ENCODE peak calls at places on chromosomes 4 and X, in six cellular contexts. V is IMR-90, K is mesenchymal stem cell, I is H9, U is H1, T is trophoblast cell. F is an unnamed sample.

GRCh38 chr4:127113852-127114362 is 518.9 kb upstream of the INTU start:
- DNase-seq in V (no peak), K (no peak), I (no peak), U (no peak), T (no peak), F (no peak)

GRCh38 chr4:35493977-35494376 is 750.3 kb downstream of the ARAP2 start:
- DNase-seq in V (no peak), K (no peak), I (no peak), U (no peak), T (no peak), F (no peak)

GRCh38 chrX:82466994-82467393 is 1041.1 kb upstream of the POU3F4 start:
- DNase-seq in V (no peak), K (no peak), I (no peak), U (no peak), T (no peak), F (no peak)

GRCh38 chr4:38128478-38129451 is 168.6 kb downstream of the PTTG2 start:
- DNase-seq in V (peak; percentile 89), K (no peak), I (peak; percentile 74), U (peak; percentile 58), T (no peak), F (no peak)

GRCh38 chr4:80831383-80832361 is 198.8 kb upstream of the BMP3 start:
- DNase-seq in V (peak; percentile 38), K (no peak), I (no peak), U (no peak), T (peak; percentile 27), F (no peak)

GRCh38 chrX:15769300-15769954 is 20.9 kb upstream of the ZRSR2 start:
- DNase-seq in V (peak; percentile 22), K (peak; percentile 51), I (peak; percentile 72), U (no peak), T (no peak), F (no peak)

GRCh38 chr4:165714650-165715049 is 158.4 kb upstream of the TLL1 start:
- DNase-seq in V (no peak), K (no peak), I (no peak), U (no peak), T (no peak), F (no peak)

GRCh38 chrX:114162068-114162735 is 421.7 kb upstream of the HTR2C start:
- DNase-seq in V (no peak), K (no peak), I (peak; percentile 88), U (peak; percentile 69), T (no peak), F (no peak)

GRCh38 chr4:110586137-110586850 is 36.6 kb downstream of the PITX2 start:
- DNase-seq in V (peak; percentile 69), K (peak; percentile 69), I (no peak), U (no peak), T (peak; percentile 30), F (no peak)

GRCh38 chr4:5198586-5198985 is 147.3 kb downstream of the STK32B start:
- DNase-seq in V (no peak), K (no peak), I (no peak), U (no peak), T (no peak), F (no peak)

GRCh38 chrX:9180623-9181022 is 146.7 kb upstream of the FAM9B start:
- DNase-seq in V (no peak), K (no peak), I (peak; percentile 65), U (no peak), T (no peak), F (no peak)

GRCh38 chr4:184282251-184282713 is 64.6 kb upstream of the ENPP6 start:
- DNase-seq in V (no peak), K (no peak), I (no peak), U (no peak), T (no peak), F (no peak)

GRCh38 chrX:31124536-31124935 is 52.7 kb upstream of the FTHL17 start:
- DNase-seq in V (no peak), K (no peak), I (no peak), U (no peak), T (peak; percentile 13), F (no peak)

GRCh38 chr4:7295201-7295916 is 103.0 kb downstream of the SORCS2 start:
- DNase-seq in V (no peak), K (no peak), I (no peak), U (no peak), T (no peak), F (no peak)

GRCh38 chr4:114273246-114273645 is 293.8 kb upstream of the ARSJ start:
- DNase-seq in V (no peak), K (no peak), I (no peak), U (no peak), T (no peak), F (no peak)

GRCh38 chr4:19532120-19532848 is 719.4 kb upstream of the SLIT2 start:
- DNase-seq in V (peak; percentile 38), K (no peak), I (no peak), U (no peak), T (no peak), F (peak; percentile 12)

GRCh38 chr4:126051709-126052424 is 737.1 kb downstream of the FAT4 start:
- DNase-seq in V (peak; percentile 84), K (peak; percentile 69), I (no peak), U (no peak), T (peak; percentile 60), F (no peak)

GRCh38 chr4:82801910-82802521 is 3.4 kb upstream of the SCD5 start:
- DNase-seq in V (peak; percentile 51), K (peak; percentile 33), I (no peak), U (no peak), T (peak; percentile 40), F (no peak)

GRCh38 chr4:37966044-37966443 is 5.8 kb downstream of the PTTG2 start:
- DNase-seq in V (no peak), K (no peak), I (no peak), U (no peak), T (no peak), F (no peak)

GRCh38 chr4:26937567-26937966 is 76.9 kb downstream of the STIM2 start:
- DNase-seq in V (no peak), K (no peak), I (no peak), U (no peak), T (no peak), F (no peak)

GRCh38 chr4:51866835-51867234 is 23.9 kb downstream of the DCUN1D4 start:
- DNase-seq in V (no peak), K (no peak), I (no peak), U (no peak), T (no peak), F (no peak)

GRCh38 chr4:100736651-100737450 is 219.0 kb upstream of the EMCN start:
- DNase-seq in V (peak; percentile 65), K (peak; percentile 37), I (no peak), U (no peak), T (no peak), F (peak; percentile 9)

GRCh38 chrX:49070988-49071387 is 2.8 kb downstream of the PRAF2 start:
- DNase-seq in V (no peak), K (no peak), I (no peak), U (no peak), T (no peak), F (no peak)

GRCh38 chrX:39855748-39856129 is 242.0 kb downstream of the BCOR start:
- DNase-seq in V (peak; percentile 43), K (peak; percentile 53), I (peak; percentile 76), U (no peak), T (no peak), F (no peak)
- H3K9ac ChIP-seq in V (no peak overlapping the region), K (no peak overlapping the region), I (no peak overlapping the region), U (no peak overlapping the region), T (no peak overlapping the region), F (no peak overlapping the region)

GRCh38 chr4:89312066-89312465 is 4.5 kb upstream of the GPRIN3 start:
- DNase-seq in V (no peak), K (no peak), I (no peak), U (no peak), T (no peak), F (no peak)

GRCh38 chr4:89314291-89314690 is 6.7 kb upstream of the GPRIN3 start:
- DNase-seq in V (no peak), K (no peak), I (no peak), U (no peak), T (no peak), F (no peak)

GRCh38 chr4:89307446-89308160 is at the start of gene GPRIN3:
- DNase-seq in V (no peak), K (peak; percentile 50), I (peak; percentile 79), U (peak; percentile 81), T (no peak), F (peak; percentile 55)

GRCh38 chr4:89308161-89308500 is 531 bp upstream of the GPRIN3 start:
- DNase-seq in V (no peak), K (no peak), I (no peak), U (no peak), T (no peak), F (no peak)

GRCh38 chr4:89311433-89311832 is 3.8 kb upstream of the GPRIN3 start:
- DNase-seq in V (no peak), K (no peak), I (no peak), U (no peak), T (no peak), F (no peak)
- H3K18ac ChIP-seq in V (no peak overlapping the region), K (no peak overlapping the region), I (no peak overlapping the region), U (no peak overlapping the region), T (no peak overlapping the region), F (no peak overlapping the region)

GRCh38 chrX:100424012-100424411 is 13.9 kb upstream of the PCDH19 start:
- DNase-seq in V (no peak), K (no peak), I (peak; percentile 44), U (peak; percentile 49), T (peak; percentile 37), F (no peak)
- H2AFZ ChIP-seq in V (no peak overlapping the region), K (no peak overlapping the region), I (no peak overlapping the region), U (peak overlapping the region; percentile 44), T (no peak overlapping the region), F (peak overlapping the region; percentile 43)

DNA sequence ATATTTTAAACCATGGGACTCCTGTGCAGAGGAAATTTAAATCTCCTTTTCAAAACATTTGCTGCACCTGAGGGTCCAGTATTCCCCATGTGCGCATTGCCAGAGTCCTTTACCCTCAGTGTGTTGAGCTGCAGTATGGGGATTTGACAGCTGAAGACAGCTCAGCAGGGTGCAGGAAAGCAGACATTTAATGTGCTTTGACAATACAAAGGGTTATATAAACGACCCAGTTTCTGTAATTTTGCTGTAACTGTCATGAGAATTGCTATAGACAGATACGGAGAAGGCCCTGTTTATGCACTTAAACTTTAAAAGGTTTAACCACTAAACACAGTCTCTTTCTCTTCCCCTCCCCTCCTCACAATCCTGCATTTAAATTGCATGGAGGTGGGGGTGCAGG is 393.4 kb downstream of the MID1IP1 start:
- DNase-seq in V (no peak), K (no peak), I (no peak), U (no peak), T (no peak), F (no peak)
- H3K9ac ChIP-seq in V (no peak overlapping the region), K (no peak overlapping the region), I (no peak overlapping the region), U (no peak overlapping the region), T (no peak overlapping the region), F (no peak overlapping the region)

DNA sequence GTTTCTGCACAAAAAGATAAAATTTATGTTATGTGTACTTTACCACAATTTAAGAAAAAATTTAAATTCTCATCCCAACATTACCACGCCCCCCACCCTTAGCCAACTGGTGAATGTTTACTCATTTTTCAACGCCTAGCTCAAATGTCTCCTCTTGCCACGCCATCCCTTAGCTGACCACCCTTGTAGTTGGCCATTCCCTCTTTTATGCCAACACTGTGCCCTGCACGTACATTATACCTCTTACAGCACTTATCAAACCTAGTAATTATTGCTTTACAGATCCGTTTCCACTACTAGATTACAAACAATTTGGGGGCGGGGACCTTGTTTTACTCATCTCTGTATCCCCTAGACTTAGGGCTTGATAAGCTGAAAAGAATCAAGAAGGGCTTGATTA is 644 bp downstream of the ERCC6L start:
- DNase-seq in V (no peak), K (no peak), I (no peak), U (no peak), T (no peak), F (no peak)
- H3K18ac ChIP-seq in V (no peak overlapping the region), K (no peak overlapping the region), I (no peak overlapping the region), U (no peak overlapping the region), T (no peak overlapping the region), F (no peak overlapping the region)

F was measured in neuronal stem cell.